ENCODE peak calls at places on chromosome 7, in five cellular contexts. One of them, this sample, is unnamed.

GRCh38 chr7:21128418-21128817 is 299.5 kb upstream of the SP4 start:
- DNase-seq in HepG2: no peak
- DNase-seq in hepatocyte: peak; percentile 19
- DNase-seq in tibial nerve: no peak
- DNase-seq in mammary epithelial cell: peak; percentile 41
- DNase-seq in this sample: no peak

GRCh38 chr7:118575393-118575948 is 351.0 kb downstream of the ANKRD7 start:
- DNase-seq in HepG2: no peak
- DNase-seq in hepatocyte: no peak
- DNase-seq in tibial nerve: no peak
- DNase-seq in mammary epithelial cell: no peak
- DNase-seq in this sample: no peak

GRCh38 chr7:45574521-45575500 is 643 bp downstream of the ADCY1 start:
- DNase-seq in HepG2: peak; percentile 35
- DNase-seq in hepatocyte: peak; percentile 87
- DNase-seq in tibial nerve: no peak
- DNase-seq in mammary epithelial cell: peak; percentile 21
- DNase-seq in this sample: peak; percentile 28

GRCh38 chr7:23341846-23342598 is 42.9 kb downstream of the MALSU1 start:
- DNase-seq in HepG2: no peak
- DNase-seq in hepatocyte: peak; percentile 11
- DNase-seq in tibial nerve: no peak
- DNase-seq in mammary epithelial cell: no peak
- DNase-seq in this sample: no peak

GRCh38 chr7:22811746-22812280 is 10.8 kb downstream of the TOMM7 start:
- DNase-seq in HepG2: no peak
- DNase-seq in hepatocyte: no peak
- DNase-seq in tibial nerve: no peak
- DNase-seq in mammary epithelial cell: no peak
- DNase-seq in this sample: no peak

GRCh38 chr7:106392565-106392964 is 107.8 kb upstream of the NAMPT start:
- DNase-seq in HepG2: no peak
- DNase-seq in hepatocyte: no peak
- DNase-seq in tibial nerve: no peak
- DNase-seq in mammary epithelial cell: peak; percentile 43
- DNase-seq in this sample: no peak

GRCh38 chr7:123624527-123625183 is 23.0 kb downstream of the ASB15 start:
- DNase-seq in HepG2: peak; percentile 47
- DNase-seq in hepatocyte: peak; percentile 37
- DNase-seq in tibial nerve: no peak
- DNase-seq in mammary epithelial cell: peak; percentile 6
- DNase-seq in this sample: peak; percentile 47

GRCh38 chr7:20343954-20344353 is 13.3 kb downstream of the ITGB8 start:
- DNase-seq in HepG2: no peak
- DNase-seq in hepatocyte: no peak
- DNase-seq in tibial nerve: no peak
- DNase-seq in mammary epithelial cell: no peak
- DNase-seq in this sample: no peak

GRCh38 chr7:116317907-116318306 is 107.6 kb downstream of the TES start:
- DNase-seq in HepG2: no peak
- DNase-seq in hepatocyte: no peak
- DNase-seq in tibial nerve: no peak
- DNase-seq in mammary epithelial cell: no peak
- DNase-seq in this sample: no peak

GRCh38 chr7:17456541-17456940 is 158.1 kb downstream of the AHR start:
- DNase-seq in HepG2: no peak
- DNase-seq in hepatocyte: no peak
- DNase-seq in tibial nerve: no peak
- DNase-seq in mammary epithelial cell: no peak
- DNase-seq in this sample: no peak

GRCh38 chr7:23075571-23075970 is 30.0 kb upstream of the KLHL7 start:
- DNase-seq in HepG2: no peak
- DNase-seq in hepatocyte: no peak
- DNase-seq in tibial nerve: no peak
- DNase-seq in mammary epithelial cell: no peak
- DNase-seq in this sample: no peak

GRCh38 chr7:147412109-147412508 is 1178.5 kb upstream of the C7orf33 start:
- DNase-seq in HepG2: no peak
- DNase-seq in hepatocyte: no peak
- DNase-seq in tibial nerve: no peak
- DNase-seq in mammary epithelial cell: no peak
- DNase-seq in this sample: no peak

GRCh38 chr7:111595780-111596179 is 33.5 kb upstream of the IMMP2L start:
- DNase-seq in HepG2: no peak
- DNase-seq in hepatocyte: no peak
- DNase-seq in tibial nerve: no peak
- DNase-seq in mammary epithelial cell: no peak
- DNase-seq in this sample: no peak

GRCh38 chr7:26853788-26854393 is 10.5 kb downstream of the SKAP2 start:
- DNase-seq in HepG2: peak; percentile 14
- DNase-seq in hepatocyte: peak; percentile 71
- DNase-seq in tibial nerve: no peak
- DNase-seq in mammary epithelial cell: peak; percentile 52
- DNase-seq in this sample: peak; percentile 45

GRCh38 chr7:116071629-116072028 is 41.1 kb upstream of the TFEC start:
- DNase-seq in HepG2: no peak
- DNase-seq in hepatocyte: no peak
- DNase-seq in tibial nerve: no peak
- DNase-seq in mammary epithelial cell: no peak
- DNase-seq in this sample: no peak

GRCh38 chr7:140686921-140687320 is 9.6 kb upstream of the NDUFB2 start:
- DNase-seq in HepG2: no peak
- DNase-seq in hepatocyte: no peak
- DNase-seq in tibial nerve: no peak
- DNase-seq in mammary epithelial cell: no peak
- DNase-seq in this sample: no peak

GRCh38 chr7:70637726-70638125 is 494.2 kb upstream of the GALNT17 start:
- DNase-seq in HepG2: no peak
- DNase-seq in hepatocyte: no peak
- DNase-seq in tibial nerve: no peak
- DNase-seq in mammary epithelial cell: no peak
- DNase-seq in this sample: no peak

GRCh38 chr7:106152313-106152665 is 40.2 kb upstream of the SYPL1 start:
- DNase-seq in HepG2: no peak
- DNase-seq in hepatocyte: no peak
- DNase-seq in tibial nerve: no peak
- DNase-seq in mammary epithelial cell: no peak
- DNase-seq in this sample: no peak

GRCh38 chr7:80721880-80722595 is 83.6 kb downstream of the CD36 start:
- DNase-seq in HepG2: no peak
- DNase-seq in hepatocyte: peak; percentile 50
- DNase-seq in tibial nerve: no peak
- DNase-seq in mammary epithelial cell: peak; percentile 76
- DNase-seq in this sample: no peak

GRCh38 chr7:94056796-94057207 is 52.6 kb upstream of the BET1 start:
- DNase-seq in HepG2: no peak
- DNase-seq in hepatocyte: no peak
- DNase-seq in tibial nerve: no peak
- DNase-seq in mammary epithelial cell: peak; percentile 88
- DNase-seq in this sample: no peak

GRCh38 chr7:135706858-135707569 is 21.0 kb downstream of the SLC13A4 start:
- DNase-seq in HepG2: peak; percentile 11
- DNase-seq in hepatocyte: no peak
- DNase-seq in tibial nerve: no peak
- DNase-seq in mammary epithelial cell: peak; percentile 67
- DNase-seq in this sample: no peak

GRCh38 chr7:137475966-137476365 is 132.4 kb upstream of the PTN start:
- DNase-seq in HepG2: no peak
- DNase-seq in hepatocyte: no peak
- DNase-seq in tibial nerve: no peak
- DNase-seq in mammary epithelial cell: peak; percentile 78
- DNase-seq in this sample: no peak

GRCh38 chr7:1675036-1675671 is 5.1 kb downstream of the ELFN1 start:
- DNase-seq in HepG2: no peak
- DNase-seq in hepatocyte: no peak
- DNase-seq in tibial nerve: peak; percentile 6
- DNase-seq in mammary epithelial cell: no peak
- DNase-seq in this sample: no peak

GRCh38 chr7:128458956-128459355 is 3.3 kb downstream of the HILPDA start:
- DNase-seq in HepG2: no peak
- DNase-seq in hepatocyte: no peak
- DNase-seq in tibial nerve: no peak
- DNase-seq in mammary epithelial cell: no peak
- DNase-seq in this sample: no peak

GRCh38 chr7:22731781-22732180 is 4.8 kb downstream of the IL6 start:
- DNase-seq in HepG2: no peak
- DNase-seq in hepatocyte: no peak
- DNase-seq in tibial nerve: no peak
- DNase-seq in mammary epithelial cell: no peak
- DNase-seq in this sample: no peak

GRCh38 chr7:91598791-91599190 is 281.7 kb downstream of the MTERF1 start:
- DNase-seq in HepG2: no peak
- DNase-seq in hepatocyte: no peak
- DNase-seq in tibial nerve: no peak
- DNase-seq in mammary epithelial cell: no peak
- DNase-seq in this sample: no peak

DNA sequence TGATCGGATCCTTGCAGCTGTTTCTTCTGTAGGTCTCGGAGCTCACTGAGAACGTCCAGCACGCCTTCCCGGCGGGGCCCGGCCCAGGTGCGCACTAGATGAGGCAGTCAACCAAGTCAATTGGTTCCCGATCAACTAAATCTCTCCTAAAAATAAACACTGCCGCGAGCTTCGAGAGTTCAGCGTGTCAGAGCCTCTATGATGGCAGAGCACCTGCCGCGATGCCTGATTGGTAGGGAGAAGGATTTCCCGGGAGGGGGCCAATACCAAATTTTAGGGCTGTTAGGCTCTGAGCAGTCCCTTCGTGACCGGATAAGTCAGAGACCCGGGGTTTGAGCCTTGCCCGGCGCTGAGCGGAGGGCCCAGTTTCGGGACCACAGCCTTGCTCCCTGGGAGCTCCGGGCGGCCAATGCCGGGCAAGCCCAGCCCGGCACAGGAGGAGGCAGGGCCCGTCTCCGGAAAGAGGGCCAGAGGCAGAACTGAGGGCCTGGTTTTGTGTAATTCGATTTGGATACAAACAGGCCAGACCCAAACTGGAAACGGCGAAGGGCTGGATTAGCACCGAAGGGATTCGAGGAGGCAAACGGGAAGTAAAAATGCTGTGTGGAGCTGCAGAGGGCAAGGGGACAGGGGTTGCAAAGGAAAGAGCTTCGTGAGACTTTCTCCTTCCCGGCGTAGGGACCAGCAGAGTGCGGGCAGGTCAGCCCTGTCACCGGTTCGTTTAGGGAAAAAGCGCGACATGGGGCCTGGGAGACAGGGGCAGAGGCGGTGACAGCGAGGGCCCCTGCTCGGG is 583 bp downstream of the SLC26A5 start:
- DNase-seq in HepG2: no peak
- DNase-seq in hepatocyte: peak; percentile 6
- DNase-seq in tibial nerve: no peak
- DNase-seq in mammary epithelial cell: no peak
- DNase-seq in this sample: no peak
- H3K4me3 ChIP-seq in HepG2: peak overlapping the region; percentile 24
- H3K4me3 ChIP-seq in hepatocyte: no peak overlapping the region
- H3K4me3 ChIP-seq in tibial nerve: peak overlapping the region; percentile 5
- H3K4me3 ChIP-seq in mammary epithelial cell: peak overlapping the region; percentile 33
- H3K4me3 ChIP-seq in this sample: peak overlapping the region; percentile 56

GRCh38 chr7:48512892-48513291 is 341.6 kb downstream of the ABCA13 start:
- DNase-seq in HepG2: no peak
- DNase-seq in hepatocyte: no peak
- DNase-seq in tibial nerve: no peak
- DNase-seq in mammary epithelial cell: no peak
- DNase-seq in this sample: no peak

GRCh38 chr7:48522692-48523091 is 351.4 kb downstream of the ABCA13 start:
- DNase-seq in HepG2: no peak
- DNase-seq in hepatocyte: no peak
- DNase-seq in tibial nerve: no peak
- DNase-seq in mammary epithelial cell: no peak
- DNase-seq in this sample: no peak

DNA sequence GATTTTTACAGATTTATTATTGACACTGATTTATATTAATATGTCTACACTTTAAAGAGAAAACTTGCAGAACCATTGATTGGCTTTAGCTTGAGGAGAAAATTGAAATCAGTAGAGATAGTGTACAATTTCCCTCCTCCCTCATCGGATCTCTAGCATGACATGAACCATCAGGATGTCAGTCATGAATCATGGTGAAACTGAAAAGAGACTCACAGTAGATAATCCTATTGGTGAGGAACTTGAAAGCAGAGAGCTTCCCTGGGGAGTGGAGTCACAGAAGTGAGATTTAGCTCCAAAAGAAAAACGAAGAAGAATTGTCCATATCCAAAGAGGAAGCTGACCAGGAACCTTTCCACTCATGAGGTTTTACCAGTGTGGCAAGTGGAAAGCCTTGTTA is 346.8 kb downstream of the ABCA13 start:
- DNase-seq in HepG2: no peak
- DNase-seq in hepatocyte: no peak
- DNase-seq in tibial nerve: no peak
- DNase-seq in mammary epithelial cell: no peak
- DNase-seq in this sample: no peak
- H3K4me3 ChIP-seq in HepG2: no peak overlapping the region
- H3K4me3 ChIP-seq in hepatocyte: no peak overlapping the region
- H3K4me3 ChIP-seq in tibial nerve: no peak overlapping the region
- H3K4me3 ChIP-seq in mammary epithelial cell: no peak overlapping the region
- H3K4me3 ChIP-seq in this sample: no peak overlapping the region

GRCh38 chr7:87216701-87217508 is 2.6 kb downstream of the TMEM243 start:
- DNase-seq in HepG2: no peak
- DNase-seq in hepatocyte: no peak
- DNase-seq in tibial nerve: no peak
- DNase-seq in mammary epithelial cell: no peak
- DNase-seq in this sample: no peak
- H3K4me3 ChIP-seq in HepG2: no peak overlapping the region
- H3K4me3 ChIP-seq in hepatocyte: no peak overlapping the region
- H3K4me3 ChIP-seq in tibial nerve: no peak overlapping the region
- H3K4me3 ChIP-seq in mammary epithelial cell: no peak overlapping the region
- H3K4me3 ChIP-seq in this sample: no peak overlapping the region

GRCh38 chr7:120991570-120991969 is 3.1 kb downstream of the CPED1 start:
- DNase-seq in HepG2: no peak
- DNase-seq in hepatocyte: no peak
- DNase-seq in tibial nerve: no peak
- DNase-seq in mammary epithelial cell: no peak
- DNase-seq in this sample: no peak
- H3K4me3 ChIP-seq in HepG2: no peak overlapping the region
- H3K4me3 ChIP-seq in hepatocyte: peak overlapping the region; percentile 11
- H3K4me3 ChIP-seq in tibial nerve: peak overlapping the region; percentile 8
- H3K4me3 ChIP-seq in mammary epithelial cell: no peak overlapping the region
- H3K4me3 ChIP-seq in this sample: no peak overlapping the region

DNA sequence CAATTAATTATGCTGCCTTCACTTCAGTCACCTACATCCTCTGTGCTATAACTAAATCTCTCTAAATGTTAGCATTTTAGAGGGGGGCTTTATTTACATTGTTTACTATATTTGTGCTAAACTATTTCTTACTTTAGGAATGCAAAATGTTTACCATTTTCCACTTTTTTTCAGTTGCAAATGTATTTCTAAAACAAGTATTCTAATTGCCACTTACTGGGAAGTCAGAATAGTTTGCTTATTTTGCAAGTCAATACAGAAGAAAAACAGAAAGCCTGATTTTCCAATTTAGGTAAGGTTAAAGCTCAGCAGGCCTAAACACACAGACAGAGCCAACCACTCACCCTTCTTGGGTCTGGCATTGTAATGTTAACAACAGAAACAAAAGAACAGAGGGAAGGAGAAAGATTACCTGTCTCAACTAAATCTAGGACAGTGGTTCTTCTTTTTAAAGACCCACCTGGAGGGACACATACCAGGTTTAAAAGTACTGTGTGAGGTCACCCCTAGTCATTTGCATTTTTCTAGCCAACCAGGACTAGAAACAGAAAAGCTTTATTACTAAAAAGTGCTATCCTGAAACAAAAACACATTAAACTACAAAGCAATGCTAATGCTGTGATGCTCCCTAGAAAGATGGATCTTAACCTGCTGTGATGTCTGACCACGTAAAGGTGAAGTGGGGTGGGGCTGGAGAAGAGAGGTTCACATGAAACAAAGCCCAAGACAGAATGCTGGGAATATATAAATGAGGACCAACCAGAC is 178.2 kb downstream of the SLC25A13 start:
- DNase-seq in HepG2: no peak
- DNase-seq in hepatocyte: no peak
- DNase-seq in tibial nerve: no peak
- DNase-seq in mammary epithelial cell: no peak
- DNase-seq in this sample: no peak
- H3K4me3 ChIP-seq in HepG2: no peak overlapping the region
- H3K4me3 ChIP-seq in hepatocyte: no peak overlapping the region
- H3K4me3 ChIP-seq in tibial nerve: no peak overlapping the region
- H3K4me3 ChIP-seq in mammary epithelial cell: no peak overlapping the region
- H3K4me3 ChIP-seq in this sample: no peak overlapping the region